ENCODE peak calls at places on chromosomes 11 and 22, in seven cellular contexts. N is HFF-Myc; U is COLO829; Z is ovary; G is omental fat pad; H is Karpas-422; L is stimulated activated CD4-positive, alpha-beta T cell treated with anti-CD3 and anti-CD28 coated beads, Interleukin-2, amount 100 ng/mL, for 48 hours. Y is an unnamed sample.

GRCh38 chr11:43925932-43926505 is 16.4 kb upstream of the C11orf96 start:
- DNase-seq in N (no peak), H (no peak), U (no peak), G (no peak), L (no peak), Z (peak), Y (no peak)

GRCh38 chr22:49040754-49041467 is 786.8 kb downstream of the BRD1 start:
- DNase-seq in Z (no peak), H (no peak), U (no peak), N (no peak), L (no peak), G (no peak), Y (no peak)

GRCh38 chr11:87097582-87097981 is 59.8 kb downstream of the TMEM135 start:
- DNase-seq in Z (no peak), G (no peak), U (peak), N (no peak), L (peak), H (peak), Y (peak)

GRCh38 chr11:125123947-125124633 is 12.7 kb upstream of the TMEM218 start:
- DNase-seq in Z (peak), L (peak), U (peak), N (peak), G (no peak), H (peak), Y (no peak)

GRCh38 chr11:3169235-3169951 is 4.3 kb upstream of the OSBPL5 start:
- DNase-seq in U (no peak), Z (peak), G (no peak), H (no peak), L (peak), N (no peak), Y (no peak)

GRCh38 chr11:47351159-47352126 is 1.1 kb downstream of the MYBPC3 start:
- DNase-seq in Z (no peak), N (no peak), G (no peak), U (no peak), L (no peak), H (no peak), Y (no peak)

GRCh38 chr11:2509481-2510001 is 64.7 kb downstream of the KCNQ1 start:
- DNase-seq in L (no peak), G (peak), N (no peak), U (no peak), Z (no peak), H (no peak), Y (no peak)

GRCh38 chr11:95863486-95864140 is 60.3 kb downstream of the MTMR2 start:
- DNase-seq in N (no peak), G (no peak), H (no peak), L (no peak), Z (no peak), U (no peak), Y (peak)

GRCh38 chr11:7457211-7457610 is 28.1 kb upstream of the OLFML1 start:
- DNase-seq in N (no peak), H (no peak), L (no peak), Z (no peak), G (no peak), U (peak), Y (no peak)

GRCh38 chr11:47325271-47326041 is 27.0 kb downstream of the MYBPC3 start:
- DNase-seq in U (no peak), L (no peak), H (no peak), N (no peak), G (no peak), Z (no peak), Y (no peak)

GRCh38 chr11:46001427-46002049 is 79.1 kb downstream of the LARGE2 start:
- DNase-seq in U (no peak), Z (no peak), N (no peak), L (no peak), H (peak), G (no peak), Y (peak)

GRCh38 chr11:110131386-110132123 is 38.4 kb downstream of the ZC3H12C start:
- DNase-seq in L (no peak), U (no peak), G (no peak), H (no peak), N (no peak), Z (no peak), Y (no peak)

GRCh38 chr11:82763167-82763566 is 29.5 kb upstream of the FAM181B start:
- DNase-seq in L (no peak), Z (no peak), H (no peak), U (no peak), N (no peak), G (no peak), Y (no peak)